ENCODE peak calls at places on chromosomes 16 and 17, in ten cellular contexts. R, M, E, C, L, D, X, B, U and A are unnamed samples.

GRCh38 chr16:50265260-50265659 is 1.1 kb upstream of the ADCY7 start:
- DNase-seq in R (no peak), M (peak), E (no peak), C (peak), L (peak), D (no peak), X (no peak), B (no peak), U (no peak), A (no peak)

GRCh38 chr16:10039220-10040096 is 142.8 kb downstream of the GRIN2A start:
- DNase-seq in R (no peak), M (no peak), E (no peak), C (peak), L (no peak), D (no peak), X (peak), B (peak), U (no peak), A (no peak)

GRCh38 chr16:88541831-88542230 is 28.4 kb upstream of the ZC3H18 start:
- DNase-seq in R (no peak), M (no peak), E (no peak), C (no peak), L (no peak), D (no peak), X (no peak), B (no peak), U (no peak), A (no peak)

GRCh38 chr17:68981288-68981687 is 26.1 kb upstream of the ABCA8 start:
- DNase-seq in R (no peak), M (peak), E (peak), C (no peak), L (peak), D (no peak), X (no peak), B (peak), U (no peak), A (peak)

GRCh38 chr17:20189322-20189721 is 180.2 kb downstream of the SPECC1 start:
- DNase-seq in R (no peak), M (peak), E (no peak), C (peak), L (peak), D (no peak), X (no peak), B (peak), U (no peak), A (peak)

GRCh38 chr17:66255112-66255511 is 25.9 kb upstream of the APOH start:
- DNase-seq in R (no peak), M (peak), E (peak), C (peak), L (peak), D (no peak), X (peak), B (peak), U (no peak), A (peak)

GRCh38 chr17:33667052-33667509 is 374.0 kb upstream of the ASIC2 start:
- DNase-seq in R (no peak), M (peak), E (peak), C (no peak), L (no peak), D (no peak), X (no peak), B (no peak), U (no peak), A (peak)

GRCh38 chr17:14815079-14815478 is 450.0 kb downstream of the PMP22 start:
- DNase-seq in R (no peak), M (peak), E (no peak), C (no peak), L (peak), D (no peak), X (no peak), B (no peak), U (no peak), A (peak)

GRCh38 chr17:80860101-80860671 is 131.5 kb upstream of the CHMP6 start:
- DNase-seq in R (no peak), M (no peak), E (no peak), C (no peak), L (no peak), D (no peak), X (no peak), B (no peak), U (no peak), A (no peak)